ENCODE peak calls at places on chromosomes 1 and 21, in eight cellular contexts. P is epithelial cell of esophagus, T is H9, Y is A549, H is AG09309, A is retinal pigment epithelial cell, Z is ovary, V is IMR-90. L is an unnamed sample.

GRCh38 chr1:63524166-63524565 is 841 bp downstream of the EFCAB7 start:
- DNase-seq in P (no peak), T (no peak), Y (no peak), H (no peak), A (no peak), Z (no peak), V (no peak), L (no peak)

GRCh38 chr1:117695796-117696505 is 90.1 kb downstream of the TENT5C start:
- DNase-seq in P (peak), T (peak), Y (peak), H (peak), A (peak), Z (no peak), V (peak), L (no peak)

GRCh38 chr21:37365657-37366487 is 701 bp upstream of the DYRK1A start:
- DNase-seq in P (peak), T (peak), Y (peak), H (no peak), A (no peak), Z (peak), V (peak), L (peak)

GRCh38 chr21:45496151-45496967 is 45.9 kb downstream of the SLC19A1 start:
- DNase-seq in P (no peak), T (no peak), Y (no peak), H (no peak), A (no peak), Z (no peak), V (no peak), L (no peak)

GRCh38 chr1:208778417-208778816 is 534.2 kb upstream of the PLXNA2 start:
- DNase-seq in P (no peak), T (no peak), Y (no peak), H (no peak), A (no peak), Z (no peak), V (no peak), L (no peak)

GRCh38 chr1:114756949-114757454 is 782 bp downstream of the CSDE1 start:
- DNase-seq in P (peak), T (no peak), Y (peak), H (no peak), A (no peak), Z (peak), V (peak), L (peak)

GRCh38 chr1:233909195-233909594 is 4.7 kb downstream of the SLC35F3 start:
- DNase-seq in P (peak), T (no peak), Y (peak), H (no peak), A (peak), Z (no peak), V (no peak), L (no peak)

GRCh38 chr1:53292690-53293089 is 35.2 kb downstream of the LRP8 start:
- DNase-seq in P (no peak), T (no peak), Y (no peak), H (no peak), A (no peak), Z (no peak), V (no peak), L (no peak)

GRCh38 chr1:12591267-12591938 is 26.6 kb downstream of the DHRS3 start:
- DNase-seq in P (no peak), T (no peak), Y (no peak), H (no peak), A (no peak), Z (peak), V (no peak), L (no peak)

GRCh38 chr1:114558548-114558947 is 22.9 kb downstream of the BCAS2 start:
- DNase-seq in P (peak), T (no peak), Y (peak), H (no peak), A (no peak), Z (no peak), V (no peak), L (no peak)

GRCh38 chr1:91564888-91565700 is 64.4 kb downstream of the CDC7 start:
- DNase-seq in P (peak), T (no peak), Y (no peak), H (no peak), A (no peak), Z (no peak), V (peak), L (no peak)

GRCh38 chr1:153509729-153510354 is 25.9 kb downstream of the S100A6 start:
- DNase-seq in P (peak), T (peak), Y (peak), H (no peak), A (no peak), Z (no peak), V (no peak), L (peak)

GRCh38 chr1:180560868-180561600 is 2.3 kb downstream of the OVAAL start:
- DNase-seq in P (no peak), T (no peak), Y (no peak), H (no peak), A (no peak), Z (no peak), V (peak), L (no peak)

GRCh38 chr21:21412096-21412495 is 413.9 kb downstream of the NCAM2 start:
- DNase-seq in P (no peak), T (no peak), Y (no peak), H (no peak), A (no peak), Z (no peak), V (no peak), L (no peak)

GRCh38 chr1:119859647-119860046 is 36.7 kb downstream of the ADAM30 start:
- DNase-seq in P (peak), T (no peak), Y (peak), H (peak), A (no peak), Z (no peak), V (peak), L (no peak)

GRCh38 chr1:77834771-77835334 is 53.6 kb upstream of the NEXN start:
- DNase-seq in P (peak), T (no peak), Y (peak), H (no peak), A (no peak), Z (no peak), V (peak), L (no peak)

GRCh38 chr1:153728305-153729066 is 636 bp downstream of the INTS3 start:
- DNase-seq in P (peak), T (peak), Y (peak), H (no peak), A (no peak), Z (peak), V (peak), L (peak)

GRCh38 chr1:88998716-88999115 is 6.3 kb upstream of the KYAT3 start:
- DNase-seq in P (peak), T (no peak), Y (peak), H (no peak), A (no peak), Z (no peak), V (peak), L (peak)

GRCh38 chr1:186566140-186566850 is 105.4 kb upstream of the PDC start:
- DNase-seq in P (peak), T (no peak), Y (peak), H (no peak), A (no peak), Z (no peak), V (peak), L (no peak)

GRCh38 chr1:112359961-112360767 is 35.9 kb upstream of the CTTNBP2NL start:
- DNase-seq in P (peak), T (peak), Y (no peak), H (peak), A (peak), Z (peak), V (peak), L (no peak)

GRCh38 chr21:27734146-27734545 is 767.3 kb upstream of the ADAMTS5 start:
- DNase-seq in P (peak), T (no peak), Y (no peak), H (peak), A (peak), Z (no peak), V (peak), L (no peak)

GRCh38 chr1:151193856-151194255 is 3.9 kb upstream of the VPS72 start:
- DNase-seq in P (peak), T (no peak), Y (peak), H (no peak), A (no peak), Z (no peak), V (no peak), L (no peak)

GRCh38 chr21:14482165-14482564 is 64.0 kb downstream of the SAMSN1 start:
- DNase-seq in P (no peak), T (no peak), Y (no peak), H (no peak), A (no peak), Z (no peak), V (no peak), L (no peak)

GRCh38 chr1:186102559-186103148 is 272.4 kb downstream of the TPR start:
- DNase-seq in P (peak), T (no peak), Y (no peak), H (no peak), A (peak), Z (peak), V (peak), L (no peak)

GRCh38 chr1:243917177-243917862 is 67.3 kb upstream of the AKT3 start:
- DNase-seq in P (peak), T (peak), Y (peak), H (peak), A (peak), Z (peak), V (peak), L (peak)

GRCh38 chr1:35316264-35316663 is 47.8 kb downstream of the ZMYM4 start:
- DNase-seq in P (peak), T (no peak), Y (no peak), H (no peak), A (no peak), Z (no peak), V (peak), L (no peak)

GRCh38 chr1:183879477-183879876 is 74.6 kb downstream of the RGL1 start:
- DNase-seq in P (no peak), T (no peak), Y (no peak), H (no peak), A (no peak), Z (no peak), V (no peak), L (no peak)

GRCh38 chr21:36320421-36321324 is 676 bp downstream of the MORC3 start:
- DNase-seq in P (peak), T (peak), Y (peak), H (no peak), A (peak), Z (peak), V (peak), L (no peak)

GRCh38 chr1:188642585-188643168 is 1813.9 kb downstream of the PLA2G4A start:
- DNase-seq in P (peak), T (no peak), Y (no peak), H (no peak), A (no peak), Z (no peak), V (no peak), L (no peak)

GRCh38 chr1:204523605-204524215 is 7.5 kb downstream of the MDM4 start:
- DNase-seq in P (peak), T (peak), Y (peak), H (no peak), A (no peak), Z (no peak), V (no peak), L (no peak)

GRCh38 chr1:53076165-53076564 is 14.2 kb downstream of the PODN start:
- DNase-seq in P (no peak), T (peak), Y (no peak), H (no peak), A (no peak), Z (no peak), V (no peak), L (no peak)

GRCh38 chr1:169031566-169032224 is 74.8 kb upstream of the ATP1B1 start:
- DNase-seq in P (no peak), T (no peak), Y (no peak), H (no peak), A (peak), Z (no peak), V (no peak), L (no peak)

GRCh38 chr1:216566809-216567208 is 143.6 kb upstream of the USH2A start:
- DNase-seq in P (peak), T (no peak), Y (peak), H (no peak), A (no peak), Z (no peak), V (peak), L (no peak)

GRCh38 chr1:15026114-15026483 is 127.4 kb upstream of the TMEM51 start:
- DNase-seq in P (no peak), T (no peak), Y (no peak), H (no peak), A (no peak), Z (no peak), V (no peak), L (no peak)

GRCh38 chr1:175808573-175808972 is 65.2 kb upstream of the TNR start:
- DNase-seq in P (no peak), T (peak), Y (no peak), H (no peak), A (no peak), Z (no peak), V (no peak), L (no peak)

GRCh38 chr1:178498896-178499675 is 2.3 kb upstream of the CLEC20A start:
- DNase-seq in P (no peak), T (peak), Y (peak), H (no peak), A (no peak), Z (no peak), V (no peak), L (no peak)
- TF ChIP-seq CTCF in P (no peak), T (no peak), Y (no peak), H (no peak), A (no peak), Z (no peak), V (no peak), L (no peak)

GRCh38 chr1:156176610-156177210 is 17.2 kb upstream of the SLC25A44 start:
- DNase-seq in P (no peak), T (no peak), Y (no peak), H (no peak), A (no peak), Z (no peak), V (no peak), L (no peak)

GRCh38 chr1:156167536-156167935 is 14.2 kb downstream of the SEMA4A start:
- DNase-seq in P (no peak), T (no peak), Y (no peak), H (no peak), A (no peak), Z (no peak), V (no peak), L (no peak)

GRCh38 chr1:156177918-156178654 is 15.8 kb upstream of the SLC25A44 start:
- DNase-seq in P (no peak), T (no peak), Y (no peak), H (no peak), A (no peak), Z (no peak), V (no peak), L (no peak)

DNA sequence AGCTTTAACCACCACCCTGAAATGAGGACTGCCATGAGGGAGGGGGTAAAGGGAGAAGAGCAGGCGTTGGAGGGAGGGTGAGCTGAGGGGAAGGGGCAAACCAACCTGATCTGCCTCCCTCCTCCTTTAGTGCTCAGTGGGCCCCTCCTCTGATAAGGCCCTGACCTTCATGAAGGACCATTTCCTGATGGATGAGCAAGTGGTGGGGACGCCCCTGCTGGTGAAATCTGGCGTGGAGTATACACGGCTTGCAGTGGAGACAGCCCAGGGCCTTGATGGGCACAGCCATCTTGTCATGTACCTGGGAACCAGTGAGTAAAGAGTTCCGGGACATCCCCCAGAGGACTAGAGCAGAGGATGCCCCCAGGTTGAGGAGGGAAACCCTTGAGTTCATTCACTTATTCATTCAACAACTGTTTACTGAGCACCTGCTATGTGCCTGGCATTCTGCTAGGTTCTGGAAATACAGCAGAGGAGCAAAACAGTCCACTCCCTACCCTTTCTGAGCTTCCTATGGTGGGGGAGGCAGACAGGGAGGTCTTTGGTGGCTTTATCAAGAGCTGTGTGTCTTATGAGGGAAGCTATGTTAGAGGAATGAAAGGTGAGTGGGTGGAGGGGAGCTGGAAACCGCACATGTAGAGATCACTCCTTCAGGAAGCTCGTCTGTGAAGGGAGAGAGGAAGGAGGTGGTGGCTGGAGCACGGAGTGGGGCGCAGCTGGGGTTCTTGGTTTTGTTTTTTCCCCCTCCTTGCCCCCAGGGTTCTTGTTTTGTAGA is 19.5 kb downstream of the SEMA4A start:
- DNase-seq in P (no peak), T (peak), Y (peak), H (no peak), A (no peak), Z (no peak), V (no peak), L (no peak)
- TF ChIP-seq CTCF in P (no peak), T (peak), Y (no peak), H (no peak), A (no peak), Z (no peak), V (no peak), L (no peak)

DNA sequence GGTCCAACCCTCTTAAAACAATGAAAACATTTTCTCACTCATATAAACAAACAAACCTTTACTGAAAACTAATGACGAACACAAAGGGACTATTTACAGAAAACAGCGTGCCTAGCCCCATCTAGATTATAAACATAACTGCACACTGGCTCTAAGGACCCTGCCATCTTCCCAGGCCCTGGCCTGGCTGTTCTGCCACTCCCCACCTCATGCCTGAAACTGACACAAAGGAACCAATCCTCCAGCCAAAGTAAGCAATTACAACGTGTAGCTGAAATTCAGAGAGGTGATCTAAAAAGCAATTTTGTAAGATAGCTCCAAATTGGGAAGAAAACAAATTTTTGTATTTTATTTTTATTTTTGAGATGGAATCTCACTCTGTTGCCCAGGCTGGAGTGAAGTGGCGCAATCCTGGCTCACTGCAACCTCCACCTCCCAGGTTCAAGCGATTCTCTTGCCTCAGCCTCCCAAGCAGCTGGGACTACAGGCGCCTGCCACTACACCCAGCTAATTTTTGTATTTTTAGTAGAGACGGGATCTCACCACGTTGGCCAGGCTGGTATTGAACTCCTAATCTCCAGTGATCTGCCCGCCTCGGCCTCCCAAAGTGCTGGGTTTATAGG is 40.8 kb downstream of the CAPZB start:
- DNase-seq in P (no peak), T (no peak), Y (no peak), H (no peak), A (no peak), Z (no peak), V (no peak), L (no peak)
- TF ChIP-seq CTCF in P (no peak), T (no peak), Y (no peak), H (no peak), A (no peak), Z (no peak), V (no peak), L (no peak)

GRCh38 chr1:202501281-202501680 is 152.8 kb downstream of the PPP1R12B start:
- DNase-seq in P (peak), T (no peak), Y (peak), H (no peak), A (no peak), Z (no peak), V (peak), L (no peak)
- TF ChIP-seq CTCF in P (peak), T (peak), Y (peak), H (peak), A (peak), Z (peak), V (peak), L (peak)

GRCh38 chr21:33403128-33403785 is at the start of gene IFNGR2:
- DNase-seq in P (peak), T (no peak), Y (no peak), H (no peak), A (no peak), Z (peak), V (no peak), L (peak)

GRCh38 chr21:33402011-33402979 is 918 bp upstream of the IFNGR2 start:
- DNase-seq in P (peak), T (peak), Y (no peak), H (no peak), A (no peak), Z (peak), V (peak), L (peak)

GRCh38 chr21:33406493-33406892 is 3.3 kb downstream of the IFNGR2 start:
- DNase-seq in P (no peak), T (no peak), Y (no peak), H (no peak), A (no peak), Z (no peak), V (no peak), L (no peak)

GRCh38 chr21:33401617-33401967 is 1.6 kb upstream of the IFNGR2 start:
- DNase-seq in P (no peak), T (no peak), Y (no peak), H (no peak), A (no peak), Z (no peak), V (no peak), L (no peak)

DNA sequence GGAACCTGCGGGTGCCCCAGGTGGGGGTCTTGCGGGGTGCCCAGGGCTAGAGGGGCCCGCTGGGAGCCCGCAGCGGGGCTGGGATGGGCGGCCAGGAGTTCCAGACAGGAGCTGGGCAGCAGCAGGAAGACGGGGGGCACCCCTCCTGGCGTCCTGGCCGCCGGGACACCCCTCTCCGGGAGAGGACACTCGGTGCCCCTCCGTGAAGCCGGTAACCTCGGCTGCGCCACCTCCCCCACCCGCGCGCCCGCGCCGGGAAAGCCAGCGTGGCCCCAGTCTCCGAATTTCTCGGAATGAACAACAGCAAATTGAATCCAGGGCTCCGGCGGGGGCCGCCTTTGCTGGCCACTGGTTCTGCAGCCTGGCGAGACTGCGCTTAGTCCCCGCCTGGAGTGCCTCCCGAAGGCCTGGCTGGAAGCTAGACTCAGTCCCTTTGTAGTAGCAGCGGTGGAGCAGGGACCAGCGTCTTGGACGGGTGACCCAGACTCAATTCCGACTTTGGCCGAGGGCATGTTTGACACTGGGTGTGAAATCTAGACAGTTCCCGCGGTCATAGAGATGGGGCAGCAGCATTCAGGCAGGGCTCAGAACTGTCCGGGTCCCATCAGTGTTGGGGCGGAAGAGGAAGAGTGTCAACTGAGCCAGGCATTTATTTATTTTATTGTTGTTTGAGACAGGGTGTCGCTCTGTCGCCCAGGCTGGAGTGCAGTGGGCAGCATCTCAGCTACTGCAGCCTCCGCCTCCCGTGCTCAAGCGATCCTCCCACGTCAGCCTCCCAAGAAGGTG is 766 bp downstream of the IFNGR2 start:
- DNase-seq in P (peak), T (peak), Y (no peak), H (no peak), A (no peak), Z (peak), V (peak), L (peak)
- TF ChIP-seq CTCF in P (no peak), T (no peak), Y (no peak), H (no peak), A (peak), Z (no peak), V (no peak), L (no peak)